ENCODE peak calls at places on chromosome 3, in seven cellular contexts. One of them, this sample, is unnamed.

GRCh38 chr3:37072892-37073291 is 79.6 kb downstream of the MLH1 start:
- DNase-seq in B cell: no peak
- DNase-seq in psoas muscle: no peak
- DNase-seq in AG09309: no peak
- DNase-seq in NB4: no peak
- DNase-seq in fibroblast of the aortic adventitia: peak; percentile 88
- DNase-seq in mucosa of descending colon: peak; percentile 70
- DNase-seq in this sample: peak; percentile 83

GRCh38 chr3:173502983-173503568 is 105.5 kb downstream of the NLGN1 start:
- DNase-seq in mucosa of descending colon: no peak
- DNase-seq in AG09309: peak; percentile 37
- DNase-seq in B cell: no peak
- DNase-seq in NB4: no peak
- DNase-seq in fibroblast of the aortic adventitia: peak; percentile 35
- DNase-seq in psoas muscle: no peak
- DNase-seq in this sample: no peak

GRCh38 chr3:42660898-42661297 is 7.4 kb downstream of the ZBTB47 start:
- DNase-seq in psoas muscle: no peak
- DNase-seq in mucosa of descending colon: no peak
- DNase-seq in fibroblast of the aortic adventitia: no peak
- DNase-seq in NB4: peak; percentile 57
- DNase-seq in AG09309: no peak
- DNase-seq in B cell: no peak
- DNase-seq in this sample: no peak

GRCh38 chr3:34159613-34160420 is 361.4 kb downstream of the PDCD6IP start:
- DNase-seq in B cell: no peak
- DNase-seq in NB4: no peak
- DNase-seq in psoas muscle: no peak
- DNase-seq in AG09309: no peak
- DNase-seq in mucosa of descending colon: no peak
- DNase-seq in fibroblast of the aortic adventitia: no peak
- DNase-seq in this sample: no peak

GRCh38 chr3:131107637-131108433 is 81.2 kb downstream of the NEK11 start:
- DNase-seq in AG09309: no peak
- DNase-seq in psoas muscle: no peak
- DNase-seq in fibroblast of the aortic adventitia: no peak
- DNase-seq in mucosa of descending colon: no peak
- DNase-seq in B cell: no peak
- DNase-seq in NB4: no peak
- DNase-seq in this sample: no peak

GRCh38 chr3:12999147-13000140 is 73.8 kb downstream of the IQSEC1 start:
- DNase-seq in psoas muscle: peak; percentile 88
- DNase-seq in B cell: peak; percentile 57
- DNase-seq in fibroblast of the aortic adventitia: no peak
- DNase-seq in mucosa of descending colon: peak; percentile 96
- DNase-seq in NB4: peak; percentile 97
- DNase-seq in AG09309: no peak
- DNase-seq in this sample: no peak

GRCh38 chr3:188528390-188528789 is 374.4 kb downstream of the LPP start:
- DNase-seq in fibroblast of the aortic adventitia: no peak
- DNase-seq in NB4: no peak
- DNase-seq in B cell: no peak
- DNase-seq in mucosa of descending colon: no peak
- DNase-seq in AG09309: no peak
- DNase-seq in psoas muscle: no peak
- DNase-seq in this sample: no peak

GRCh38 chr3:100093826-100094225 is 20.5 kb downstream of the FILIP1L start:
- DNase-seq in psoas muscle: no peak
- DNase-seq in mucosa of descending colon: no peak
- DNase-seq in AG09309: no peak
- DNase-seq in B cell: no peak
- DNase-seq in NB4: no peak
- DNase-seq in fibroblast of the aortic adventitia: no peak
- DNase-seq in this sample: no peak

GRCh38 chr3:124699686-124700396 is 30.4 kb upstream of the UMPS start:
- DNase-seq in mucosa of descending colon: no peak
- DNase-seq in AG09309: no peak
- DNase-seq in B cell: no peak
- DNase-seq in fibroblast of the aortic adventitia: no peak
- DNase-seq in NB4: no peak
- DNase-seq in psoas muscle: no peak
- DNase-seq in this sample: no peak

DNA sequence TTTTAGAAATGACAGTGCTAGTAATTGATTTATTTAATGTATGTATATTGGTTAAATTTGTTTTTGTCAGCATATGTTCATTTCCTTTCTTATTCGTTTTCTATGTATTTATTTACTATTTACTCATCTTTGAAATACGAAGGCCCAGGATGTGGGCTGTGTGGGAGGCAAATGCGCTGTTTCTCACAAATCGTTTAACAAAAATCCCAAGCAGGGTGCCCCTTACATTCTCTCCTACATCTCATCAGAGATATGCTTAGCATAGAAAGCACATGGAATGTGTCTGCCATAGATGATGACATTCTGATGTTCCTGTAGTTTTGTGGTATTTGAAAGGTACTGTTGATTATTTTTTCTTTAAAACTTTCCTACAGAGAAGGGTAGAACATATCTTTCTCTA is 110.9 kb upstream of the VGLL3 start:
- DNase-seq in mucosa of descending colon: no peak
- DNase-seq in psoas muscle: no peak
- DNase-seq in NB4: no peak
- DNase-seq in B cell: no peak
- DNase-seq in AG09309: no peak
- DNase-seq in fibroblast of the aortic adventitia: no peak
- DNase-seq in this sample: no peak
- TF ChIP-seq CTCF in mucosa of descending colon: no peak
- TF ChIP-seq CTCF in psoas muscle: no peak
- TF ChIP-seq CTCF in NB4: no peak
- TF ChIP-seq CTCF in B cell: no peak
- TF ChIP-seq CTCF in AG09309: no peak
- TF ChIP-seq CTCF in fibroblast of the aortic adventitia: no peak
- TF ChIP-seq CTCF in this sample: no peak

DNA sequence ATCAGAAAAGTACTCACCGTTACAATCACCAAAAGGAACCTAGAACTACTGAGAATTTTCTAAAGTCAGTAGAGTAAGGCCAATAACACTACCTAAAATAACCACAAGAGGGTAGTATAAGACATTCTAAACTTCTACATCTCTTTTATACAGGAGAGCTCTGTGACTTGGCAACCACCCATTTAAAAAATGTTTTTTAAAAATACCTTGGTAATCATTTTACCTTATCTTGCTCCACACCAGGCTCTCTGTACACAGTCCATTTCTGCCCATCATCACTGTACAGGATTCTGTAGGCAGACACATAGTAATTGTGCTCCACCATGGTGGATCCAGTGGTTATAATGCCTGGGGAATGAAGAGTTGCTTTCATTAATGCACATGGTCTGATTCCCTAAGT is 54.4 kb downstream of the ST3GAL6 start:
- DNase-seq in AG09309: no peak
- DNase-seq in fibroblast of the aortic adventitia: peak; percentile 83
- DNase-seq in B cell: peak; percentile 23
- DNase-seq in NB4: peak; percentile 52
- DNase-seq in mucosa of descending colon: no peak
- DNase-seq in psoas muscle: no peak
- DNase-seq in this sample: peak; percentile 21
- TF ChIP-seq CTCF in AG09309: peak; percentile 49
- TF ChIP-seq CTCF in fibroblast of the aortic adventitia: peak; percentile 56
- TF ChIP-seq CTCF in B cell: peak; percentile 89
- TF ChIP-seq CTCF in NB4: peak; percentile 25
- TF ChIP-seq CTCF in mucosa of descending colon: peak; percentile 37
- TF ChIP-seq CTCF in psoas muscle: peak; percentile 83
- TF ChIP-seq CTCF in this sample: peak; percentile 59

GRCh38 chr3:133457465-133458067 is 57.7 kb downstream of the BFSP2 start:
- DNase-seq in AG09309: no peak
- DNase-seq in psoas muscle: no peak
- DNase-seq in fibroblast of the aortic adventitia: no peak
- DNase-seq in B cell: no peak
- DNase-seq in NB4: peak; percentile 36
- DNase-seq in mucosa of descending colon: no peak
- DNase-seq in this sample: no peak
- TF ChIP-seq CTCF in AG09309: peak; percentile 6
- TF ChIP-seq CTCF in psoas muscle: no peak
- TF ChIP-seq CTCF in fibroblast of the aortic adventitia: peak; percentile 11
- TF ChIP-seq CTCF in B cell: peak; percentile 33
- TF ChIP-seq CTCF in NB4: no peak
- TF ChIP-seq CTCF in mucosa of descending colon: no peak
- TF ChIP-seq CTCF in this sample: peak; percentile 39

GRCh38 chr3:186088335-186088734 is 20.6 kb downstream of the ETV5 start:
- DNase-seq in fibroblast of the aortic adventitia: no peak
- DNase-seq in psoas muscle: no peak
- DNase-seq in B cell: no peak
- DNase-seq in AG09309: no peak
- DNase-seq in mucosa of descending colon: no peak
- DNase-seq in NB4: no peak
- DNase-seq in this sample: no peak
- TF ChIP-seq CTCF in fibroblast of the aortic adventitia: no peak
- TF ChIP-seq CTCF in psoas muscle: no peak
- TF ChIP-seq CTCF in B cell: no peak
- TF ChIP-seq CTCF in AG09309: no peak
- TF ChIP-seq CTCF in mucosa of descending colon: no peak
- TF ChIP-seq CTCF in NB4: no peak
- TF ChIP-seq CTCF in this sample: no peak

This sample was measured in AG04450.